ENCODE peak calls at places on chromosomes 12 and 14, in four cellular contexts. O is OCI-LY7, Q is right cardiac atrium, Z is brain microvascular endothelial cell. K is an unnamed sample.

GRCh38 chr12:3148366-3149000 is 71.3 kb downstream of the TSPAN9 start:
- DNase-seq in Q (peak), Z (no peak), O (no peak), K (peak)

GRCh38 chr12:80766897-80767296 is 50.2 kb downstream of the MYF5 start:
- DNase-seq in O (peak), Z (no peak), Q (no peak), K (no peak)

GRCh38 chr12:116609715-116610114 is 50.5 kb downstream of the MAP1LC3B2 start:
- DNase-seq in Z (no peak), Q (peak), O (peak), K (no peak)

GRCh38 chr12:98955284-98955683 is 310.2 kb downstream of the APAF1 start:
- DNase-seq in Z (peak), O (peak), Q (no peak), K (no peak)

GRCh38 chr14:99586761-99587462 is 17.1 kb downstream of the CCDC85C start:
- DNase-seq in Z (no peak), Q (no peak), O (no peak), K (no peak)

GRCh38 chr14:49250517-49250916 is 335.7 kb downstream of the RPS29 start:
- DNase-seq in Z (no peak), Q (peak), O (no peak), K (no peak)

GRCh38 chr12:52188658-52189057 is 3.2 kb downstream of the KRT80 start:
- DNase-seq in O (no peak), Z (no peak), Q (peak), K (no peak)

GRCh38 chr12:71664411-71665108 is 459 bp downstream of the THAP2 start:
- DNase-seq in O (no peak), Z (no peak), Q (no peak), K (no peak)

GRCh38 chr14:96693252-96693820 is 103.8 kb upstream of the VRK1 start:
- DNase-seq in Q (no peak), O (no peak), Z (no peak), K (no peak)

GRCh38 chr12:85280138-85280983 is at the start of gene ALX1:
- DNase-seq in Q (peak), O (no peak), Z (peak), K (peak)

GRCh38 chr14:73662439-73663056 is 17.8 kb downstream of the DNAL1 start:
- DNase-seq in O (no peak), Z (peak), Q (no peak), K (no peak)

GRCh38 chr14:91997492-91997891 is 42.4 kb downstream of the TRIP11 start:
- DNase-seq in O (no peak), Z (peak), Q (no peak), K (no peak)

GRCh38 chr14:62921466-62921865 is 123.8 kb downstream of the KCNH5 start:
- DNase-seq in Q (no peak), Z (no peak), O (no peak), K (no peak)

GRCh38 chr14:21020977-21021545 is 3.8 kb downstream of the NDRG2 start:
- DNase-seq in Q (no peak), O (no peak), Z (no peak), K (no peak)

GRCh38 chr14:58904771-58905170 is 267.0 kb downstream of the DACT1 start:
- DNase-seq in Z (no peak), O (no peak), Q (no peak), K (no peak)

GRCh38 chr14:72756967-72757366 is 136.9 kb downstream of the DPF3 start:
- DNase-seq in Z (no peak), O (no peak), Q (no peak), K (no peak)

GRCh38 chr12:73307260-73307659 is 1035.1 kb downstream of the TRHDE start:
- DNase-seq in Z (no peak), Q (no peak), O (no peak), K (no peak)

GRCh38 chr12:53236443-53237111 is 4.6 kb upstream of the RARG start:
- DNase-seq in O (no peak), Z (no peak), Q (no peak), K (no peak)

GRCh38 chr14:95774265-95775160 is 60.6 kb upstream of the TCL1A start:
- DNase-seq in Z (peak), Q (no peak), O (peak), K (peak)

GRCh38 chr14:89429206-89430091 is 12.4 kb upstream of the FOXN3 start:
- DNase-seq in Q (no peak), Z (no peak), O (peak), K (no peak)

GRCh38 chr12:19689801-19690472 is 250.6 kb downstream of the AEBP2 start:
- DNase-seq in Z (no peak), Q (no peak), O (no peak), K (no peak)

GRCh38 chr12:47741340-47741703 is 16.0 kb upstream of the ENDOU start:
- DNase-seq in O (peak), Z (no peak), Q (peak), K (peak)

GRCh38 chr12:2414810-2415567 is 362.2 kb downstream of the CACNA1C start:
- DNase-seq in Q (no peak), O (no peak), Z (no peak), K (no peak)

GRCh38 chr14:54108481-54109471 is 152.2 kb upstream of the BMP4 start:
- DNase-seq in Q (no peak), O (no peak), Z (peak), K (no peak)

GRCh38 chr14:53109028-53109687 is 44.0 kb downstream of the DDHD1 start:
- DNase-seq in Z (no peak), Q (peak), O (peak), K (no peak)

GRCh38 chr12:60394680-60395079 is 798.9 kb downstream of the SLC16A7 start:
- DNase-seq in Z (peak), O (no peak), Q (no peak), K (no peak)

GRCh38 chr14:66824251-66824650 is 316.3 kb downstream of the GPHN start:
- DNase-seq in Z (no peak), Q (no peak), O (no peak), K (no peak)

GRCh38 chr14:55077691-55078151 is 26.3 kb downstream of the MAPK1IP1L start:
- DNase-seq in Q (no peak), O (no peak), Z (peak), K (no peak)

GRCh38 chr14:99055816-99056215 is 216.2 kb downstream of the BCL11B start:
- DNase-seq in O (no peak), Z (no peak), Q (no peak), K (no peak)

GRCh38 chr12:56154818-56155217 is 2.4 kb downstream of the MYL6B start:
- DNase-seq in Q (no peak), O (no peak), Z (no peak), K (no peak)

GRCh38 chr12:94831081-94831747 is 172.3 kb downstream of the NDUFA12 start:
- DNase-seq in Q (no peak), Z (no peak), O (peak), K (no peak)

GRCh38 chr12:131267576-131267975 is 313.9 kb downstream of the ADGRD1 start:
- DNase-seq in Z (no peak), Q (no peak), O (no peak), K (no peak)

GRCh38 chr12:28708918-28709371 is 440.1 kb upstream of the FAR2 start:
- DNase-seq in Z (peak), O (no peak), Q (no peak), K (no peak)

GRCh38 chr12:43812926-43813325 is 6.8 kb upstream of the TWF1 start:
- DNase-seq in Z (no peak), Q (no peak), O (no peak), K (no peak)

GRCh38 chr14:96039633-96040311 is 610 bp downstream of the C14orf132 start:
- DNase-seq in Z (no peak), Q (peak), O (no peak), K (peak)

GRCh38 chr12:52805739-52806138 is 8.2 kb downstream of the KRT4 start:
- DNase-seq in O (no peak), Q (no peak), Z (no peak), K (no peak)

GRCh38 chr14:68407275-68407674 is 385.6 kb downstream of the ZFP36L1 start:
- DNase-seq in Z (no peak), Q (no peak), O (no peak), K (no peak)

GRCh38 chr12:27289414-27289813 is 43.2 kb upstream of the BMAL2 start:
- DNase-seq in Q (no peak), Z (no peak), O (no peak), K (no peak)

GRCh38 chr12:52525661-52526499 is 5.7 kb upstream of the KRT5 start:
- DNase-seq in Q (no peak), Z (no peak), O (no peak), K (no peak)

GRCh38 chr12:62021808-62022207 is 238.4 kb upstream of the USP15 start:
- DNase-seq in Z (no peak), O (no peak), Q (no peak), K (no peak)
- H3K27ac ChIP-seq in Z (no peak), O (no peak), Q (no peak), K (no peak)

DNA sequence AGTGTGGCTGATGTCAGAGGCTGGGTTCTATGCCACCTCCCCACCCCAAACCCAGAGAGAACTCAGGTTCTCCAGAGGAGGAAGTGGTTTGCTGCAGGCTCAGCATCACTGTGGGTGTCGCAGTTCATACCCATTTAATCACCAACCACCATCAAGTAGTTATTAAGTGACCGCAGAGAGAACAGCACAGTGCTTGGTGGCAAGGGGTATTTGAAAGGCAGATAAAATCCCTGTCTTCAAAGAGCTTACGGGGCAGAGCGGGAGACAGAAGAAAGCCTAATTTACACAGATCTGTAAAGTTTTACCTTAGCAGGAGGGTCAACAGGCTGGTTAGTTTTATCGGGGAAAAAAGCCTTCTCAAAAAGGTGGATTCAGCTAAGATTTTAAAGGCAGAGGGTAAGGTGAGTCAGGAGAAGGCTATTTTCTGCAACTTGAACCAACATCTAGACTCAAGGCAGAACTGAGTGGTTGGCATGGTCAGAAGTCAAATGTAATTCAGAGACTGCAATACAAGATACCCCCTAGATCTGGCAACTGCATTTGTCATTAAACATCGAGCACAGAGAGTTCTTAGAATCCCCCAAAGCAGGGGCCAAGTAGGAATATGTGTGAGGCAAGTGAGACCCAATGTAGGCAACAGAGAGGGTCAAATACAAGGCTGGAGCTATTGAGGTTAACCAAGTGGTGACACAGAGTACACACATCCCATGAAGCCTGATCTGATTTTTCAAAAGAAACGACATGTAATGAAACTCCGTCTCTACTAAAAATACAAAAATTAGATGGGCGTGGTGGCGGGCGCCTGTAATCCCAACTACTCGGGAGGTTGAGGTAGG is 13.2 kb downstream of the PXN start:
- DNase-seq in O (no peak), Z (no peak), Q (peak), K (no peak)
- H3K27ac ChIP-seq in O (no peak), Z (no peak), Q (peak), K (no peak)

DNA sequence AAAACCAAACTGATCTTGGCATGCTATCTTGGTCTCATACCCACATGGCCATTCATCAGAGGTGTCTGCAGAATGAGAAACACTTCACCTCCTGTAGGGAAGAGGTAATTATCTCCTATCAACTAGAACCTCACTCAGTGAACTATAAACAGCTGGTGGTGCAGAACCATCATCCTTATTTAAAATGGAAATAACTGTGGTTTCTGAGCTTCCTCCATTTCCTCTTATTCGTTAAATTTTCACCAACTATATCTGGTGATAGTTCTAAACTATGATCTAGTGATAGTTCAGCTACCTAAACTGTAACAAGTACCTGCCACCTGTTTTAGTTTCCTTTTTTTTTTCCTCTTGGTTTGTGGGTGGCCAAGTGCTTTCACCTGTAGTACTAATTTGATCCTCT is 218.5 kb downstream of the FUT8 start:
- DNase-seq in O (peak), Q (no peak), Z (no peak), K (no peak)
- H3K27ac ChIP-seq in O (peak), Q (no peak), Z (no peak), K (no peak)

GRCh38 chr12:105740337-105740736 is 398.4 kb downstream of the NUAK1 start:
- DNase-seq in Q (no peak), Z (no peak), O (no peak), K (no peak)
- H3K27ac ChIP-seq in Q (peak), Z (no peak), O (no peak), K (no peak)